ENCODE peak calls at places on chromosomes 1 and 21, in seven cellular contexts. One of them, this sample, is unnamed.

GRCh38 chr1:233295775-233296322 is 324 bp upstream of the PCNX2 start:
- DNase-seq in tibial nerve: no peak
- DNase-seq in activated T-helper 1 cell treated with anti-CD3 and anti-CD28 coated beads, Interleukin-2, amount 50 U/mL, for 16 hours: no peak
- DNase-seq in iPS-NIHi11: no peak
- DNase-seq in NCI-H2029: no peak
- DNase-seq in AG09319: no peak
- DNase-seq in HuH-7.5: no peak
- DNase-seq in this sample: no peak

GRCh38 chr1:14742181-14742980 is 143.9 kb downstream of the KAZN start:
- DNase-seq in tibial nerve: no peak
- DNase-seq in activated T-helper 1 cell treated with anti-CD3 and anti-CD28 coated beads, Interleukin-2, amount 50 U/mL, for 16 hours: no peak
- DNase-seq in iPS-NIHi11: peak; percentile 42
- DNase-seq in NCI-H2029: peak; percentile 37
- DNase-seq in AG09319: peak; percentile 86
- DNase-seq in HuH-7.5: no peak
- DNase-seq in this sample: no peak

GRCh38 chr1:74343191-74343590 is 108.0 kb downstream of the TNNI3K start:
- DNase-seq in tibial nerve: no peak
- DNase-seq in activated T-helper 1 cell treated with anti-CD3 and anti-CD28 coated beads, Interleukin-2, amount 50 U/mL, for 16 hours: no peak
- DNase-seq in iPS-NIHi11: peak; percentile 7
- DNase-seq in NCI-H2029: peak; percentile 95
- DNase-seq in AG09319: no peak
- DNase-seq in HuH-7.5: no peak
- DNase-seq in this sample: no peak

GRCh38 chr1:47436979-47437517 is 796 bp upstream of the FOXD2 start:
- DNase-seq in tibial nerve: no peak
- DNase-seq in activated T-helper 1 cell treated with anti-CD3 and anti-CD28 coated beads, Interleukin-2, amount 50 U/mL, for 16 hours: no peak
- DNase-seq in iPS-NIHi11: no peak
- DNase-seq in NCI-H2029: peak; percentile 34
- DNase-seq in AG09319: no peak
- DNase-seq in HuH-7.5: no peak
- DNase-seq in this sample: no peak

GRCh38 chr1:1471389-1472045 is at the start of gene ATAD3B:
- DNase-seq in tibial nerve: peak; percentile 85
- DNase-seq in activated T-helper 1 cell treated with anti-CD3 and anti-CD28 coated beads, Interleukin-2, amount 50 U/mL, for 16 hours: peak; percentile 86
- DNase-seq in iPS-NIHi11: peak; percentile 98
- DNase-seq in NCI-H2029: peak; percentile 82
- DNase-seq in AG09319: peak; percentile 65
- DNase-seq in HuH-7.5: peak; percentile 96
- DNase-seq in this sample: peak; percentile 98

GRCh38 chr1:110557481-110557880 is 38.5 kb upstream of the KCNA10 start:
- DNase-seq in tibial nerve: no peak
- DNase-seq in activated T-helper 1 cell treated with anti-CD3 and anti-CD28 coated beads, Interleukin-2, amount 50 U/mL, for 16 hours: no peak
- DNase-seq in iPS-NIHi11: no peak
- DNase-seq in NCI-H2029: no peak
- DNase-seq in AG09319: no peak
- DNase-seq in HuH-7.5: no peak
- DNase-seq in this sample: no peak

GRCh38 chr1:236612349-236612748 is 8.0 kb upstream of the HEATR1 start:
- DNase-seq in tibial nerve: no peak
- DNase-seq in activated T-helper 1 cell treated with anti-CD3 and anti-CD28 coated beads, Interleukin-2, amount 50 U/mL, for 16 hours: no peak
- DNase-seq in iPS-NIHi11: no peak
- DNase-seq in NCI-H2029: no peak
- DNase-seq in AG09319: no peak
- DNase-seq in HuH-7.5: no peak
- DNase-seq in this sample: no peak

GRCh38 chr1:182616130-182617074 is 12.2 kb upstream of the RGS16 start:
- DNase-seq in tibial nerve: peak; percentile 44
- DNase-seq in activated T-helper 1 cell treated with anti-CD3 and anti-CD28 coated beads, Interleukin-2, amount 50 U/mL, for 16 hours: peak; percentile 75
- DNase-seq in iPS-NIHi11: peak; percentile 52
- DNase-seq in NCI-H2029: peak; percentile 63
- DNase-seq in AG09319: no peak
- DNase-seq in HuH-7.5: no peak
- DNase-seq in this sample: no peak

GRCh38 chr1:186997877-186998276 is 169.1 kb downstream of the PLA2G4A start:
- DNase-seq in tibial nerve: no peak
- DNase-seq in activated T-helper 1 cell treated with anti-CD3 and anti-CD28 coated beads, Interleukin-2, amount 50 U/mL, for 16 hours: no peak
- DNase-seq in iPS-NIHi11: no peak
- DNase-seq in NCI-H2029: no peak
- DNase-seq in AG09319: no peak
- DNase-seq in HuH-7.5: no peak
- DNase-seq in this sample: no peak

GRCh38 chr1:21562896-21563295 is 53.7 kb downstream of the ALPL start:
- DNase-seq in tibial nerve: no peak
- DNase-seq in activated T-helper 1 cell treated with anti-CD3 and anti-CD28 coated beads, Interleukin-2, amount 50 U/mL, for 16 hours: no peak
- DNase-seq in iPS-NIHi11: no peak
- DNase-seq in NCI-H2029: no peak
- DNase-seq in AG09319: no peak
- DNase-seq in HuH-7.5: no peak
- DNase-seq in this sample: no peak

GRCh38 chr1:180352021-180352420 is 122.0 kb downstream of the LHX4 start:
- DNase-seq in tibial nerve: no peak
- DNase-seq in activated T-helper 1 cell treated with anti-CD3 and anti-CD28 coated beads, Interleukin-2, amount 50 U/mL, for 16 hours: no peak
- DNase-seq in iPS-NIHi11: no peak
- DNase-seq in NCI-H2029: no peak
- DNase-seq in AG09319: no peak
- DNase-seq in HuH-7.5: no peak
- DNase-seq in this sample: no peak

GRCh38 chr1:204464174-204464573 is 30.4 kb downstream of the PIK3C2B start:
- DNase-seq in tibial nerve: no peak
- DNase-seq in activated T-helper 1 cell treated with anti-CD3 and anti-CD28 coated beads, Interleukin-2, amount 50 U/mL, for 16 hours: no peak
- DNase-seq in iPS-NIHi11: no peak
- DNase-seq in NCI-H2029: no peak
- DNase-seq in AG09319: no peak
- DNase-seq in HuH-7.5: no peak
- DNase-seq in this sample: no peak

GRCh38 chr1:100955322-100955721 is 59.4 kb downstream of the SLC30A7 start:
- DNase-seq in tibial nerve: no peak
- DNase-seq in activated T-helper 1 cell treated with anti-CD3 and anti-CD28 coated beads, Interleukin-2, amount 50 U/mL, for 16 hours: no peak
- DNase-seq in iPS-NIHi11: no peak
- DNase-seq in NCI-H2029: no peak
- DNase-seq in AG09319: peak; percentile 84
- DNase-seq in HuH-7.5: no peak
- DNase-seq in this sample: no peak

GRCh38 chr1:202605515-202605914 is 104.7 kb downstream of the SYT2 start:
- DNase-seq in tibial nerve: no peak
- DNase-seq in activated T-helper 1 cell treated with anti-CD3 and anti-CD28 coated beads, Interleukin-2, amount 50 U/mL, for 16 hours: no peak
- DNase-seq in iPS-NIHi11: no peak
- DNase-seq in NCI-H2029: no peak
- DNase-seq in AG09319: no peak
- DNase-seq in HuH-7.5: no peak
- DNase-seq in this sample: no peak

GRCh38 chr21:15929536-15929935 is 199.8 kb downstream of the USP25 start:
- DNase-seq in tibial nerve: no peak
- DNase-seq in activated T-helper 1 cell treated with anti-CD3 and anti-CD28 coated beads, Interleukin-2, amount 50 U/mL, for 16 hours: no peak
- DNase-seq in iPS-NIHi11: no peak
- DNase-seq in NCI-H2029: no peak
- DNase-seq in AG09319: no peak
- DNase-seq in HuH-7.5: no peak
- DNase-seq in this sample: no peak

GRCh38 chr1:154717467-154718004 is 109.5 kb upstream of the ADAR start:
- DNase-seq in tibial nerve: no peak
- DNase-seq in activated T-helper 1 cell treated with anti-CD3 and anti-CD28 coated beads, Interleukin-2, amount 50 U/mL, for 16 hours: no peak
- DNase-seq in iPS-NIHi11: no peak
- DNase-seq in NCI-H2029: no peak
- DNase-seq in AG09319: no peak
- DNase-seq in HuH-7.5: no peak
- DNase-seq in this sample: no peak

GRCh38 chr21:46234436-46234950 is 5.9 kb upstream of the LSS start:
- DNase-seq in tibial nerve: no peak
- DNase-seq in activated T-helper 1 cell treated with anti-CD3 and anti-CD28 coated beads, Interleukin-2, amount 50 U/mL, for 16 hours: no peak
- DNase-seq in iPS-NIHi11: no peak
- DNase-seq in NCI-H2029: no peak
- DNase-seq in AG09319: no peak
- DNase-seq in HuH-7.5: no peak
- DNase-seq in this sample: no peak

GRCh38 chr1:64470670-64471217 is 815 bp downstream of the CACHD1 start:
- DNase-seq in tibial nerve: no peak
- DNase-seq in activated T-helper 1 cell treated with anti-CD3 and anti-CD28 coated beads, Interleukin-2, amount 50 U/mL, for 16 hours: no peak
- DNase-seq in iPS-NIHi11: peak; percentile 54
- DNase-seq in NCI-H2029: peak; percentile 9
- DNase-seq in AG09319: no peak
- DNase-seq in HuH-7.5: peak; percentile 47
- DNase-seq in this sample: peak; percentile 86

GRCh38 chr1:182080955-182081582 is 19.6 kb upstream of the ZNF648 start:
- DNase-seq in tibial nerve: no peak
- DNase-seq in activated T-helper 1 cell treated with anti-CD3 and anti-CD28 coated beads, Interleukin-2, amount 50 U/mL, for 16 hours: no peak
- DNase-seq in iPS-NIHi11: peak; percentile 58
- DNase-seq in NCI-H2029: peak; percentile 2
- DNase-seq in AG09319: no peak
- DNase-seq in HuH-7.5: no peak
- DNase-seq in this sample: no peak

This sample was measured in esophagus muscularis mucosa.